ENCODE peak calls at places on chromosomes 3 and 15, in six cellular contexts. W is body of pancreas, M is RWPE1, O is astrocyte of the spinal cord, R is activated B cell treated with CpG ODN at 0.5 μM for 24 hours, A is NCI-H2081. Y is an unnamed sample.

GRCh38 chr3:24237971-24238767 is 256.5 kb downstream of the THRB start:
- DNase-seq in W (peak), M (peak), O (peak), R (no peak), A (peak), Y (peak)

GRCh38 chr15:63048986-63049665 is 6.6 kb downstream of the TPM1 start:
- DNase-seq in W (peak), M (peak), O (peak), R (no peak), A (peak), Y (peak)

GRCh38 chr3:151538706-151539403 is 78.0 kb upstream of the IGSF10 start:
- DNase-seq in W (peak), M (no peak), O (peak), R (no peak), A (no peak), Y (no peak)

GRCh38 chr3:169091196-169091595 is 572.3 kb downstream of the MECOM start:
- DNase-seq in W (no peak), M (peak), O (peak), R (no peak), A (no peak), Y (no peak)

GRCh38 chr3:126836220-126836860 is 132.3 kb downstream of the CHCHD6 start:
- DNase-seq in W (no peak), M (no peak), O (no peak), R (no peak), A (no peak), Y (no peak)

GRCh38 chr3:129560269-129560787 is 17.4 kb downstream of the H1-8 start:
- DNase-seq in W (no peak), M (no peak), O (peak), R (no peak), A (no peak), Y (no peak)

GRCh38 chr3:13145131-13145825 is 72.0 kb upstream of the IQSEC1 start:
- DNase-seq in W (peak), M (no peak), O (no peak), R (no peak), A (no peak), Y (peak)

GRCh38 chr3:152785051-152785450 is 49.9 kb upstream of the P2RY1 start:
- DNase-seq in W (no peak), M (no peak), O (no peak), R (no peak), A (no peak), Y (no peak)

GRCh38 chr15:100835626-100836025 is 44.0 kb upstream of the ALDH1A3 start:
- DNase-seq in W (no peak), M (no peak), O (no peak), R (no peak), A (no peak), Y (no peak)

GRCh38 chr3:131401978-131402377 is 20.4 kb downstream of the NUDT16 start:
- DNase-seq in W (no peak), M (no peak), O (no peak), R (no peak), A (no peak), Y (no peak)

GRCh38 chr3:126357299-126358037 is at the start of gene KLF15:
- DNase-seq in W (peak), M (peak), O (peak), R (peak), A (peak), Y (peak)

GRCh38 chr15:79849789-79850188 is 47.0 kb downstream of the MTHFS start:
- DNase-seq in W (peak), M (no peak), O (peak), R (no peak), A (peak), Y (no peak)

GRCh38 chr3:139935866-139936817 is 1.2 kb downstream of the CLSTN2 start:
- DNase-seq in W (peak), M (peak), O (peak), R (no peak), A (peak), Y (peak)

GRCh38 chr3:58998476-58999117 is 51.2 kb downstream of the CFAP20DC start:
- DNase-seq in W (no peak), M (peak), O (peak), R (no peak), A (no peak), Y (peak)

GRCh38 chr3:101803152-101803782 is 24.3 kb downstream of the NXPE3 start:
- DNase-seq in W (peak), M (peak), O (peak), R (no peak), A (peak), Y (peak)

GRCh38 chr3:28308196-28308595 is 40.3 kb upstream of the ZCWPW2 start:
- DNase-seq in W (no peak), M (no peak), O (no peak), R (no peak), A (no peak), Y (no peak)

GRCh38 chr3:82474711-82475110 is 713.3 kb upstream of the GBE1 start:
- DNase-seq in W (no peak), M (peak), O (peak), R (no peak), A (no peak), Y (no peak)

GRCh38 chr3:187044206-187044605 is 95.1 kb downstream of the RPL39L start:
- DNase-seq in W (no peak), M (no peak), O (peak), R (no peak), A (no peak), Y (no peak)

GRCh38 chr3:14789221-14789620 is 29.5 kb upstream of the FGD5 start:
- DNase-seq in W (no peak), M (no peak), O (no peak), R (no peak), A (no peak), Y (no peak)

GRCh38 chr3:5084224-5084623 is 37.9 kb upstream of the ARL8B start:
- DNase-seq in W (no peak), M (no peak), O (no peak), R (no peak), A (no peak), Y (no peak)

GRCh38 chr3:38117163-38117716 is 19.7 kb downstream of the ACAA1 start:
- DNase-seq in W (peak), M (no peak), O (no peak), R (no peak), A (no peak), Y (peak)